ENCODE peak calls at places on chromosomes 5 and 9, in five cellular contexts. One of them, this sample, is unnamed.

GRCh38 chr5:77867914-77868313 is 91.8 kb upstream of the TBCA start:
- DNase-seq in GM12865: no peak
- DNase-seq in AG10803: no peak
- DNase-seq in cerebellar nuclear complex: no peak
- DNase-seq in astrocyte of the spinal cord: no peak
- DNase-seq in this sample: no peak

GRCh38 chr9:135100241-135101067 is 13.0 kb downstream of the OLFM1 start:
- DNase-seq in GM12865: no peak
- DNase-seq in AG10803: no peak
- DNase-seq in cerebellar nuclear complex: no peak
- DNase-seq in astrocyte of the spinal cord: no peak
- DNase-seq in this sample: no peak

GRCh38 chr9:9605681-9606080 is 1007.1 kb downstream of the PTPRD start:
- DNase-seq in GM12865: no peak
- DNase-seq in AG10803: no peak
- DNase-seq in cerebellar nuclear complex: no peak
- DNase-seq in astrocyte of the spinal cord: no peak
- DNase-seq in this sample: no peak

GRCh38 chr5:171115519-171115918 is 193.5 kb upstream of the TLX3 start:
- DNase-seq in GM12865: no peak
- DNase-seq in AG10803: no peak
- DNase-seq in cerebellar nuclear complex: no peak
- DNase-seq in astrocyte of the spinal cord: no peak
- DNase-seq in this sample: no peak

GRCh38 chr5:88544131-88544530 is 275.5 kb upstream of the TMEM161B start:
- DNase-seq in GM12865: no peak
- DNase-seq in AG10803: no peak
- DNase-seq in cerebellar nuclear complex: no peak
- DNase-seq in astrocyte of the spinal cord: no peak
- DNase-seq in this sample: no peak

GRCh38 chr5:147290261-147290660 is 55.4 kb downstream of the STK32A start:
- DNase-seq in GM12865: no peak
- DNase-seq in AG10803: no peak
- DNase-seq in cerebellar nuclear complex: no peak
- DNase-seq in astrocyte of the spinal cord: no peak
- DNase-seq in this sample: no peak

GRCh38 chr5:177320879-177321278 is 9.2 kb upstream of the MXD3 start:
- DNase-seq in GM12865: peak
- DNase-seq in AG10803: no peak
- DNase-seq in cerebellar nuclear complex: no peak
- DNase-seq in astrocyte of the spinal cord: no peak
- DNase-seq in this sample: no peak

GRCh38 chr5:55232194-55232984 is 1.0 kb downstream of the CCNO start:
- DNase-seq in GM12865: no peak
- DNase-seq in AG10803: no peak
- DNase-seq in cerebellar nuclear complex: no peak
- DNase-seq in astrocyte of the spinal cord: no peak
- DNase-seq in this sample: peak

GRCh38 chr9:126947529-126947928 is 32.9 kb downstream of the RALGPS1 start:
- DNase-seq in GM12865: peak
- DNase-seq in AG10803: no peak
- DNase-seq in cerebellar nuclear complex: no peak
- DNase-seq in astrocyte of the spinal cord: no peak
- DNase-seq in this sample: no peak

GRCh38 chr9:33159058-33159759 is 7.9 kb downstream of the B4GALT1 start:
- DNase-seq in GM12865: peak
- DNase-seq in AG10803: no peak
- DNase-seq in cerebellar nuclear complex: no peak
- DNase-seq in astrocyte of the spinal cord: peak
- DNase-seq in this sample: peak

GRCh38 chr9:109206670-109207069 is 39.6 kb upstream of the FRRS1L start:
- DNase-seq in GM12865: no peak
- DNase-seq in AG10803: no peak
- DNase-seq in cerebellar nuclear complex: no peak
- DNase-seq in astrocyte of the spinal cord: no peak
- DNase-seq in this sample: no peak